ENCODE peak calls at places on chromosomes 4 and X, in eight cellular contexts. K is dorsolateral prefrontal cortex, A is tibial artery, C is pancreas, W is ovary, L is left ventricle myocardium inferior, J is AG04449, T is tibial nerve. G is an unnamed sample.
A peak's percentile ranks its signal among the peaks of the same experiment; 100 is the strongest.

GRCh38 chr4:139153411-139154133 is 23.4 kb downstream of the ELF2 start:
- DNase-seq in K (no peak), A (no peak), C (no peak), W (no peak), L (no peak), J (no peak), T (no peak), G (no peak)

GRCh38 chrX:39981946-39982345 is 115.8 kb downstream of the BCOR start:
- DNase-seq in K (no peak), A (no peak), C (no peak), W (no peak), L (no peak), J (no peak), T (no peak), G (no peak)

GRCh38 chr4:188372051-188372450 is 232.8 kb downstream of the TRIML1 start:
- DNase-seq in K (no peak), A (no peak), C (no peak), W (no peak), L (no peak), J (peak; percentile 7), T (no peak), G (peak; percentile 1)

GRCh38 chr4:184896868-184897715 is 71.3 kb upstream of the ACSL1 start:
- DNase-seq in K (no peak), A (no peak), C (no peak), W (no peak), L (peak; percentile 16), J (no peak), T (no peak), G (no peak)

GRCh38 chr4:124713213-124713592 is 671 bp upstream of the ANKRD50 start:
- DNase-seq in K (peak; percentile 79), A (peak; percentile 68), C (peak; percentile 70), W (peak; percentile 71), L (peak; percentile 70), J (no peak), T (peak; percentile 35), G (no peak)

GRCh38 chrX:28581522-28581921 is 5.7 kb upstream of the IL1RAPL1 start:
- DNase-seq in K (no peak), A (no peak), C (no peak), W (no peak), L (no peak), J (no peak), T (no peak), G (no peak)

GRCh38 chrX:134174859-134175258 is 62.1 kb upstream of the CCDC160 start:
- DNase-seq in K (no peak), A (no peak), C (no peak), W (no peak), L (no peak), J (no peak), T (no peak), G (no peak)

GRCh38 chr4:19936471-19936870 is 315.2 kb upstream of the SLIT2 start:
- DNase-seq in K (no peak), A (no peak), C (no peak), W (no peak), L (no peak), J (peak; percentile 80), T (no peak), G (peak; percentile 38)

GRCh38 chrX:116198810-116199209 is 28.3 kb downstream of the AGTR2 start:
- DNase-seq in K (no peak), A (no peak), C (no peak), W (no peak), L (no peak), J (no peak), T (no peak), G (no peak)

GRCh38 chr4:115279300-115279699 is 165.9 kb upstream of the NDST4 start:
- DNase-seq in K (no peak), A (no peak), C (no peak), W (no peak), L (no peak), J (no peak), T (no peak), G (no peak)

GRCh38 chr4:84050014-84050413 is 449.1 kb downstream of the NKX6-1 start:
- DNase-seq in K (no peak), A (no peak), C (no peak), W (no peak), L (no peak), J (no peak), T (no peak), G (no peak)

GRCh38 chrX:120559799-120560198 is 963 bp downstream of the CUL4B start:
- DNase-seq in K (no peak), A (no peak), C (no peak), W (no peak), L (no peak), J (no peak), T (no peak), G (no peak)

GRCh38 chr4:5051692-5052423 is 578 bp downstream of the STK32B start:
- DNase-seq in K (no peak), A (peak; percentile 37), C (peak; percentile 73), W (no peak), L (no peak), J (no peak), T (no peak), G (no peak)

GRCh38 chrX:20026278-20026677 is 35.4 kb upstream of the BCLAF3 start:
- DNase-seq in K (no peak), A (no peak), C (no peak), W (no peak), L (no peak), J (peak; percentile 4), T (no peak), G (peak; percentile 10)

GRCh38 chrX:48972214-48973164 is 845 bp upstream of the KCND1 start:
- DNase-seq in K (peak; percentile 36), A (peak; percentile 39), C (no peak), W (no peak), L (no peak), J (no peak), T (peak; percentile 23), G (no peak)

GRCh38 chr4:121070274-121070673 is 2.1 kb downstream of the NDNF start:
- DNase-seq in K (no peak), A (peak; percentile 39), C (no peak), W (peak; percentile 33), L (no peak), J (no peak), T (no peak), G (no peak)

GRCh38 chrX:47068720-47069119 is 9.5 kb upstream of the RGN start:
- DNase-seq in K (no peak), A (no peak), C (no peak), W (no peak), L (no peak), J (no peak), T (no peak), G (no peak)

GRCh38 chrX:100748133-100748532 is 16.2 kb upstream of the SYTL4 start:
- DNase-seq in K (no peak), A (no peak), C (no peak), W (no peak), L (no peak), J (no peak), T (no peak), G (no peak)

GRCh38 chrX:66005832-66006449 is 33.9 kb downstream of the VSIG4 start:
- DNase-seq in K (no peak), A (no peak), C (no peak), W (no peak), L (no peak), J (no peak), T (no peak), G (no peak)

GRCh38 chr4:18021720-18022571 is at the start of gene LCORL:
- DNase-seq in K (peak; percentile 94), A (peak; percentile 92), C (peak; percentile 90), W (peak; percentile 93), L (peak; percentile 92), J (peak; percentile 64), T (peak; percentile 80), G (peak; percentile 91)
- TF ChIP-seq CTCF in K (no peak), A (no peak), C (no peak), W (no peak), L (peak; percentile 35), J (no peak), T (peak; percentile 14), G (peak; percentile 9)

GRCh38 chr4:151530783-151531182 is 121.8 kb downstream of the FHIP1A start:
- DNase-seq in K (no peak), A (no peak), C (no peak), W (no peak), L (no peak), J (no peak), T (no peak), G (no peak)
- TF ChIP-seq CTCF in K (peak; percentile 20), A (no peak), C (no peak), W (no peak), L (peak; percentile 53), J (no peak), T (no peak), G (peak; percentile 13)

GRCh38 chr4:72473434-72473900 is 95.6 kb downstream of the ADAMTS3 start:
- DNase-seq in K (no peak), A (no peak), C (no peak), W (no peak), L (no peak), J (no peak), T (no peak), G (no peak)

GRCh38 chr4:72463724-72464123 is 105.3 kb downstream of the ADAMTS3 start:
- DNase-seq in K (no peak), A (no peak), C (no peak), W (no peak), L (no peak), J (no peak), T (no peak), G (no peak)

GRCh38 chr4:72471816-72472215 is 97.2 kb downstream of the ADAMTS3 start:
- DNase-seq in K (no peak), A (no peak), C (no peak), W (no peak), L (no peak), J (no peak), T (no peak), G (no peak)

GRCh38 chr4:72467633-72468032 is 101.4 kb downstream of the ADAMTS3 start:
- DNase-seq in K (no peak), A (no peak), C (no peak), W (no peak), L (no peak), J (no peak), T (no peak), G (no peak)

DNA sequence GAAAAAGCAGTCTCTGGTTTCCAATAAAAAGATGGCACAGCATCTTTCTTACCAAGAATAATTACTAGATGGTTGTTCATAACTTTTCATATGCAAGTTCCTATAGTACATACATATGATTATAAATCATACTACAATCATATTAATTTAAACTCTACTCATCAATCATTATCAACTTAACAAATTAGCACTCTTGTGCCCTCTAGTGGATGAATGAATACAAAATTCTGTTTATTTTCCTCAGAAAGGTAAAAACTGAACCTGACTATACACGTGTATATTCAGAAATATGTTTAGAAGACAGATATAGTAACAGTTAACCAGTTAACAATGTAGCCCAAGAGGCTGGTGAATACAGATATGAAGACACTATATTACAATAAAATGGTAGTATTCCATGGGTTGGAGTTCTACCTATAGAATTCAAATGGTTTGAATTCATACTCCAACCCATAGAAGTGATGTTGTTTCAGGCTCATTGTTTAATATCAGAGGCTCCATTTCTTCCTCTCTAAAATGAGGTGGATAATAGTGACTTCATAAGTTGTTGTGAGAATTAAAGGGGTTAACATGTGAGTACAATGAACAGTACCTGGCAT is 100.0 kb downstream of the ADAMTS3 start:
- DNase-seq in K (no peak), A (no peak), C (no peak), W (no peak), L (no peak), J (no peak), T (no peak), G (no peak)
- TF ChIP-seq CTCF in K (peak; percentile 66), A (peak; percentile 44), C (peak; percentile 17), W (no peak), L (peak; percentile 70), J (peak; percentile 4), T (no peak), G (peak; percentile 16)

GRCh38 chrX:24055043-24055356 is 244 bp downstream of the EIF2S3 start:
- DNase-seq in K (no peak), A (no peak), C (no peak), W (no peak), L (no peak), J (no peak), T (no peak), G (no peak)
- TF ChIP-seq CTCF in K (no peak), A (no peak), C (no peak), W (no peak), L (no peak), J (no peak), T (no peak), G (no peak)

G was measured in HFF-Myc.